ENCODE peak calls at places on chromosome X, in eight cellular contexts. I, T, S, C, J, G, L and V are unnamed samples.

GRCh38 chrX:72247206-72247944 is 8.5 kb upstream of the ERCC6L start:
- DNase-seq in I (peak; percentile 34), T (no peak), S (no peak), C (no peak), J (no peak), G (no peak), L (no peak), V (no peak)

GRCh38 chrX:96611619-96612362 is 72.9 kb upstream of the DIAPH2 start:
- DNase-seq in I (no peak), T (no peak), S (no peak), C (no peak), J (no peak), G (no peak), L (no peak), V (no peak)

GRCh38 chrX:133681416-133681815 is 266.1 kb upstream of the GPC4 start:
- DNase-seq in I (no peak), T (no peak), S (no peak), C (no peak), J (no peak), G (no peak), L (no peak), V (no peak)

GRCh38 chrX:13142891-13143290 is 98.5 kb upstream of the FAM9C start:
- DNase-seq in I (no peak), T (no peak), S (no peak), C (no peak), J (no peak), G (no peak), L (no peak), V (no peak)

GRCh38 chrX:50495616-50496015 is 25.0 kb upstream of the DGKK start:
- DNase-seq in I (no peak), T (no peak), S (no peak), C (no peak), J (no peak), G (no peak), L (no peak), V (no peak)

GRCh38 chrX:74461384-74461783 is 40.1 kb downstream of the SLC16A2 start:
- DNase-seq in I (peak; percentile 32), T (no peak), S (no peak), C (no peak), J (no peak), G (no peak), L (no peak), V (no peak)

GRCh38 chrX:113634565-113634964 is 793.9 kb upstream of the AMOT start:
- DNase-seq in I (no peak), T (no peak), S (no peak), C (no peak), J (no peak), G (no peak), L (no peak), V (no peak)

GRCh38 chrX:130716822-130717405 is 186.1 kb downstream of the ENOX2 start:
- DNase-seq in I (no peak), T (no peak), S (no peak), C (no peak), J (no peak), G (no peak), L (no peak), V (no peak)

GRCh38 chrX:65723706-65724105 is 56.3 kb downstream of the MSN start:
- DNase-seq in I (no peak), T (no peak), S (no peak), C (no peak), J (peak; percentile 30), G (no peak), L (peak; percentile 8), V (no peak)

GRCh38 chrX:152847281-152847680 is 16.4 kb downstream of the NSDHL start:
- DNase-seq in I (no peak), T (no peak), S (no peak), C (no peak), J (no peak), G (no peak), L (no peak), V (no peak)
- H3K4me1 ChIP-seq in I (peaks cover 4% of the 10 kb centered on the region), T (no peaks in the 10 kb centered on the region), S (no peaks in the 10 kb centered on the region), C (no peaks in the 10 kb centered on the region), J (no peaks in the 10 kb centered on the region), G (no peaks in the 10 kb centered on the region), L (no peaks in the 10 kb centered on the region), V (no peaks in the 10 kb centered on the region)

GRCh38 chrX:369563-370101 is 17.1 kb downstream of the PPP2R3B start:
- DNase-seq in I (no peak), T (no peak), S (no peak), C (peak; percentile 79), J (no peak), G (no peak), L (no peak), V (peak; percentile 55)
- H3K36me3 ChIP-seq in I (no peaks in the 10 kb centered on the region), T (no peaks in the 10 kb centered on the region), S (no peaks in the 10 kb centered on the region), C (no peaks in the 10 kb centered on the region), J (no peaks in the 10 kb centered on the region), G (no peaks in the 10 kb centered on the region), L (no peaks in the 10 kb centered on the region), V (no peaks in the 10 kb centered on the region)

DNA sequence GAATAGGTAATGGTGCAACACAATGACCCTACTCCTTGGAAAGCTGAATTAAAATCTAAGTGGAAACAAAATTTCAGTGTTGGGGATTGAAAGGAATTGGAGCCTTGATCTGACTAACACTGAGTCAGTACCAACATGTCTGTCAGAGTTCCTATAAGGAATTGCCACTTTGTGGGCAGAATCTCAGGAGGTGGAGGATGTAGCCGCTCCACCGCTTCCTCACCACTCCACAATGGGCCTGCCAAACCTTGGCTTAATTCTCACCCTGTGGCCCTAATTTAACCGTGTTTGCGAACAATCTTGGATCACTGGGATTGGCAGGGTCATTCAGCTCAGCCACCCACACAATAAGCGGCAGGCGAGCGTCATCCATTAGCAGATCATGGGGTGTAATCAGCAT is 6.1 kb downstream of the SRPX start:
- DNase-seq in I (no peak), T (no peak), S (no peak), C (no peak), J (no peak), G (no peak), L (no peak), V (no peak)
- H3K27ac ChIP-seq in I (no peak overlapping the region), T (no peak overlapping the region), S (no peak overlapping the region), C (no peak overlapping the region), J (no peak overlapping the region), G (no peak overlapping the region), L (no peak overlapping the region), V (no peak overlapping the region)

GRCh38 chrX:42752730-42753129 is 25.2 kb downstream of the PPP1R2C start:
- DNase-seq in I (no peak), T (no peak), S (no peak), C (no peak), J (no peak), G (peak; percentile 17), L (no peak), V (no peak)
- H3K4me1 ChIP-seq in I (peaks cover 5% of the 10 kb centered on the region), T (peaks cover 3% of the 10 kb centered on the region), S (no peaks in the 10 kb centered on the region), C (no peaks in the 10 kb centered on the region), J (no peaks in the 10 kb centered on the region), G (no peaks in the 10 kb centered on the region), L (no peaks in the 10 kb centered on the region), V (no peaks in the 10 kb centered on the region)

GRCh38 chrX:2712428-2712827 is 21.3 kb downstream of the CD99 start:
- DNase-seq in I (no peak), T (no peak), S (no peak), C (no peak), J (no peak), G (no peak), L (no peak), V (no peak)

GRCh38 chrX:2711441-2711840 is 20.3 kb downstream of the CD99 start:
- DNase-seq in I (no peak), T (no peak), S (no peak), C (no peak), J (no peak), G (no peak), L (no peak), V (no peak)

GRCh38 chrX:2715066-2715600 is 24.0 kb downstream of the CD99 start:
- DNase-seq in I (no peak), T (no peak), S (no peak), C (no peak), J (no peak), G (no peak), L (no peak), V (no peak)

GRCh38 chrX:2712890-2713860 is 22.1 kb downstream of the CD99 start:
- DNase-seq in I (no peak), T (no peak), S (no peak), C (no peak), J (no peak), G (no peak), L (no peak), V (no peak)

DNA sequence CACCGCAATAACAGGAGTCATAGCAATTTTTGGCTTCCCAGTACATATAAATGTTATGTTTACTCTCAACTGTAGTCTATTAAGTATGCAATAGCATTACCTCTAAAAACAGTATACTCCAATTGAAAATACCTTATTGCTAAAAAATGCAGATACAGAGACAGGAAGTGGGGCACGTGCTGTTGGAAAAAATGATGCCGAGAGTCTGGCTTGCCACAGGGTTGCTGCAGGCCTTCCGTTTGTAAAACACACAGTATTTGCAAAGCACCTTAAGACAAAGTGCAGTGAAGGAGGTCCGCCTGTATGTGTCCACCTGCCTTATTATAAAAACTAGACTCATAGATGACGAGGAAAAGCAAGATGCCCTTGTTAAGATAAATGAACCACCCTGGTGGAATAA is 23.5 kb downstream of the CD99 start:
- DNase-seq in I (no peak), T (no peak), S (no peak), C (no peak), J (no peak), G (no peak), L (no peak), V (no peak)
- H3K36me3 ChIP-seq in I (no peaks in the 10 kb centered on the region), T (peaks cover 55% of the 10 kb centered on the region), S (peaks cover 11% of the 10 kb centered on the region), C (peaks cover 42% of the 10 kb centered on the region), J (peaks cover 52% of the 10 kb centered on the region), G (peaks cover 75% of the 10 kb centered on the region), L (peaks cover 35% of the 10 kb centered on the region), V (peaks cover 8% of the 10 kb centered on the region)

DNA sequence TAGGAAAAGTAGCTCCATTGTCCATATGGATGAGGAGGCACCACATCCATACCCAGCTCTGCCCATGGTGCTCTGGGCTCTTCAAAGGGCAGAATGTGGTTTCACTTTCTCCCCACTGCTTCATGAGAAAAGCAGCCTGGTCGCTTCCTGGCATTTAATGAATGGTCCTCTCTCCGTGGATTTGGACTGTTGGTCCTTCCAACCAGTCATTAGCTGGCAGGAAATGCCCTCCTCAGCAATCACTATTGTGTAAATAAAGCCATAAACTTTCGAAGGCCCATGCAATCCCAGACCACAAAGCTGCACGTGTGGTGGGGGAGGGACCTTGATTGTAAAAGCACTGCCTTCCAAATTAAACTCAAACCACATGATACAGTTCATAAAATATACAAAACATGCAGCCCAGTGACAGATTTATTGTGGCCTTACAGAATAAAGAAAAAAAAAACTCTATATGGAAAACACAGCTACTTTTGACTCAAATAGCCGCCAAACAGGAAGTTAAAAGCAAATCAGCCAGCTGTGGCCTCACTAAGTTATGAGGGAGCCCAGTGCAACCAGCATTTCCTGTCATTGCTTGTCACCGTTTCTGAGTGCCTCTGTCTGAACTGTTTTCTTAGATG is 8.1 kb downstream of the MBNL3 start:
- DNase-seq in I (peak; percentile 21), T (no peak), S (peak; percentile 57), C (no peak), J (peak; percentile 46), G (peak; percentile 28), L (peak; percentile 9), V (no peak)
- H3K27ac ChIP-seq in I (peak overlapping the region; percentile 46), T (peak overlapping the region; percentile 35), S (peak overlapping the region; percentile 65), C (peak overlapping the region; percentile 71), J (peak overlapping the region; percentile 58), G (no peak overlapping the region), L (peak overlapping the region; percentile 49), V (peak overlapping the region; percentile 67)

GRCh38 chrX:46754450-46755075 is 4.4 kb downstream of the SLC9A7 start:
- DNase-seq in I (no peak), T (no peak), S (no peak), C (peak; percentile 22), J (no peak), G (no peak), L (no peak), V (no peak)
- H3K4me1 ChIP-seq in I (no peaks in the 10 kb centered on the region), T (no peaks in the 10 kb centered on the region), S (peaks cover 10% of the 10 kb centered on the region), C (no peaks in the 10 kb centered on the region), J (peaks cover 2% of the 10 kb centered on the region), G (no peaks in the 10 kb centered on the region), L (peaks cover 1% of the 10 kb centered on the region), V (peaks cover under 1% of the 10 kb centered on the region)

GRCh38 chrX:2699959-2700358 is 8.9 kb downstream of the CD99 start:
- DNase-seq in I (no peak), T (no peak), S (no peak), C (no peak), J (no peak), G (no peak), L (no peak), V (no peak)
- H3K36me3 ChIP-seq in I (no peaks in the 10 kb centered on the region), T (no peaks in the 10 kb centered on the region), S (peaks cover 4% of the 10 kb centered on the region), C (no peaks in the 10 kb centered on the region), J (peaks cover 9% of the 10 kb centered on the region), G (peaks cover 11% of the 10 kb centered on the region), L (peaks cover 9% of the 10 kb centered on the region), V (no peaks in the 10 kb centered on the region)